ENCODE peak calls at places on chromosomes 2 and 18, in five cellular contexts. O, F, P, U and E are unnamed samples.
A peak's percentile ranks its signal among the peaks of the same experiment; 100 is the strongest.

GRCh38 chr2:73987109-73987947 is 2.6 kb downstream of the TET3 start:
- DNase-seq in U (peak; percentile 64), F (no peak), O (no peak), P (no peak), E (no peak)

GRCh38 chr2:74555610-74556103 is 1.1 kb downstream of the DOK1 start:
- DNase-seq in U (no peak), O (no peak), P (no peak), F (no peak), E (peak; percentile 43)

GRCh38 chr2:23526114-23526513 is 141.1 kb downstream of the KLHL29 start:
- DNase-seq in O (no peak), U (no peak), P (no peak), F (no peak), E (no peak)

GRCh38 chr2:240436626-240437180 is 1.2 kb downstream of the GPC1 start:
- DNase-seq in P (no peak), O (no peak), U (peak; percentile 43), F (no peak), E (no peak)

GRCh38 chr2:120858764-120859525 is 123.3 kb downstream of the GLI2 start:
- DNase-seq in P (no peak), U (no peak), F (no peak), O (peak; percentile 11), E (no peak)

GRCh38 chr2:164984428-164984827 is 29.1 kb upstream of the SLC38A11 start:
- DNase-seq in U (no peak), P (no peak), F (no peak), O (no peak), E (no peak)

GRCh38 chr18:32779010-32779409 is 6.2 kb upstream of the KLHL14 start:
- DNase-seq in U (no peak), F (no peak), P (no peak), O (no peak), E (no peak)

GRCh38 chr18:76674596-76674995 is 147.8 kb upstream of the ZNF236 start:
- DNase-seq in P (no peak), F (no peak), U (no peak), O (no peak), E (no peak)

GRCh38 chr18:37403100-37403781 is 162.4 kb downstream of the CELF4 start:
- DNase-seq in U (peak; percentile 86), P (peak; percentile 67), F (peak; percentile 48), O (no peak), E (no peak)

GRCh38 chr2:199659207-199659606 is 191.8 kb downstream of the FTCDNL1 start:
- DNase-seq in O (peak; percentile 45), U (peak; percentile 19), P (no peak), F (peak; percentile 32), E (no peak)

GRCh38 chr2:175854149-175854548 is 147.9 kb downstream of the LNPK start:
- DNase-seq in O (no peak), P (no peak), U (no peak), F (no peak), E (no peak)

GRCh38 chr2:144834954-144835633 is 315.2 kb upstream of the ZEB2 start:
- DNase-seq in F (no peak), U (peak; percentile 78), O (no peak), P (no peak), E (no peak)

GRCh38 chr2:209523041-209523740 is 99.3 kb downstream of the MAP2 start:
- DNase-seq in P (no peak), O (no peak), U (no peak), F (no peak), E (no peak)

GRCh38 chr2:47205576-47206141 is 50.6 kb upstream of the STPG4 start:
- DNase-seq in F (peak; percentile 71), P (no peak), U (peak; percentile 73), O (no peak), E (no peak)

GRCh38 chr2:202530038-202530437 is 104.7 kb upstream of the FAM117B start:
- DNase-seq in O (no peak), U (peak; percentile 12), P (no peak), F (no peak), E (no peak)

GRCh38 chr18:50268022-50268747 is 1.9 kb upstream of the CFAP53 start:
- DNase-seq in F (peak; percentile 48), U (peak; percentile 70), P (no peak), O (no peak), E (peak; percentile 89)

GRCh38 chr18:32373505-32373904 is 97.2 kb downstream of the GAREM1 start:
- DNase-seq in U (no peak), P (no peak), F (no peak), O (no peak), E (no peak)

GRCh38 chr2:23378496-23378895 is 6.5 kb upstream of the KLHL29 start:
- DNase-seq in F (no peak), O (no peak), P (no peak), U (no peak), E (no peak)

GRCh38 chr2:230961091-230961491 is 34.8 kb upstream of the SPATA3 start:
- DNase-seq in P (no peak), U (peak; percentile 68), O (no peak), F (no peak), E (no peak)

GRCh38 chr2:203018181-203018580 is 3.5 kb downstream of the NBEAL1 start:
- DNase-seq in U (peak; percentile 43), O (no peak), F (no peak), P (no peak), E (no peak)

GRCh38 chr2:216298719-216299118 is 73.6 kb downstream of the MARCHF4 start:
- DNase-seq in P (peak; percentile 50), F (no peak), U (peak; percentile 58), O (no peak), E (no peak)

DNA sequence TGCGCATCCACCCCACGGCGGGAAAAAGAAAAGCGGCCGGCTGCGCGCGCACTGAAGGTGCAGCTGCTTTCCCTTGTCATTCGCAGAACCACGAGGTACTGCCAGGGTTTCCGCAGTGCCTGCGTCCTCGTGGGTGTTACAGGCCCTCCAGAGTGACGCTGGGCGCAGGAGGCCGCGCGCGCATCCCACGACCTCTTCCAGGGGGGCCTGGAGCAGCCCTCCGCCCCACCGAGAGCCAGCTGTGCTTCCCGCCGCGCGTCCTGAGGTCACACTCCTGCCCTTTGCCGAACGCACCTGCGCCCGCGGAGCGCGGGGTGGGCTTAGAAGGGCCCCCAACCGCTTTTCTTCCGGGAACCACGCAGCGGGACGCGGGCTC is 378 bp upstream of the IAH1 start:
- DNase-seq in U (peak; percentile 41), P (no peak), O (no peak), F (peak; percentile 77), E (peak; percentile 83)
- H3K4me3 ChIP-seq in U (peak overlapping the region; percentile 68), P (peak overlapping the region; percentile 66), O (peak overlapping the region; percentile 72), F (peak overlapping the region; percentile 89), E (peak overlapping the region; percentile 83)

DNA sequence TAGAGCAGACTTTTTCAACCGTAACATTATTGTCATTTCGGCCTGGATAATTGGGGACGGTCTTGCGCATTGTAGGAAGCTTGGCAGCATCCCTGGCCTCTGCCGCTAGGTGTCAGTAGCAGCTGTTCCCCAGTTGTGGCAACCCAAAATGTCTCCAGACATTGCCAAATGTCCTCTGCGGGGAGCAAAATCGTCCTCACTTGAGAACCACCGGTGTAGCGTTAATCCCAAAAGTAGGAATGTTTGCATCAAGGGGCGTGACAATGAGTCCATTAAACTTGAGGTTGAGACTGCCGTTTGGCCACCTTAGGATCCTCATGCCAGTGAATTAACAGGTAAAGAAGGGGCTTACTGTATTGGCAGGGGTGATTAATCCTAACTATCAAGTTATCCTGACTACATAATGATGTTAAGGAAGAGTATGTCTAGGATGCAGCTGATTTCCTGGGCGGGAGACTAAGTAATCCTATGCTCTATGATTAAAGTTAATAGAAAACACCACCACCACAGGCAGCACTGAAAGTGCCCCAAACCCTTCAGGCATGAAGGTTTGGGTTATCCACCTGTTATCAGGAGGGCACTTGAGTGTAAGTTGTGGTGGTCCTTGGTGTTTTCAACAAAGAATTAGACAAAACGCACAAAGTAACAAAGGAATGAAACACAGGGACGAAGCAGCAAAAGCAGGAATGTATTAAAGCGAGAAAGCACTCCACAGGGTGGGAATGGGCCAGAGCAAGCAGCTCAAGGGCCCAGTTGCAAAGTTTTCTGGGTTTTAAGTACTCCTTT is 4.9 kb upstream of the ZC3H8 start:
- DNase-seq in O (peak; percentile 79), F (peak; percentile 75), U (peak; percentile 88), P (peak; percentile 23), E (peak; percentile 86)
- H3K4me3 ChIP-seq in O (peak overlapping the region; percentile 15), F (peak overlapping the region; percentile 47), U (no peak overlapping the region), P (no peak overlapping the region), E (no peak overlapping the region)

GRCh38 chr2:221612800-221613199 is 40.7 kb upstream of the EPHA4 start:
- DNase-seq in O (no peak), F (no peak), U (no peak), P (no peak), E (no peak)

GRCh38 chr2:221617996-221618395 is 45.9 kb upstream of the EPHA4 start:
- DNase-seq in U (no peak), F (no peak), O (no peak), P (no peak), E (no peak)

GRCh38 chr2:221614274-221614673 is 42.2 kb upstream of the EPHA4 start:
- DNase-seq in P (no peak), F (no peak), O (no peak), U (no peak), E (no peak)

GRCh38 chr2:221612171-221612570 is 40.1 kb upstream of the EPHA4 start:
- DNase-seq in F (no peak), O (no peak), P (no peak), U (no peak), E (no peak)

DNA sequence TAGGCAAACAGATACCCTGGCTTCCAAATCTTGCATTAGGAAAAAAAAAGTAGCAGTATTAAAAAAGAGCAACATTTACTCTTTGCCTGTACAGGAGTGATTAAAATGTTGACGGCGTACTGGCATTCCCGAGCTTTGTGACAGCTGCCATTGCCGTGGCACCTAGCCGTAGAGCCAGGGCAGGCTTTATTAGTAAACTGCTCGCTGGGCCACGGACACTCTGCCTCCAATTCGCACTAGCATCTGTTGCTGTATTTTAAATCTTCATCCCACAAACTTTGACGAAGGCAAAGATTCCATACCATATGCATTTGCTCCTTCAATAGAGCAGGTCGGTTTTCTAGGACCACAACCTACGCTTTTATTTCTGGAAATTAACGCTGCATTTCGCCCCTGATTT is 44.5 kb upstream of the EPHA4 start:
- DNase-seq in O (no peak), F (no peak), U (no peak), P (no peak), E (no peak)
- H3K4me3 ChIP-seq in O (no peak overlapping the region), F (peak overlapping the region; percentile 29), U (no peak overlapping the region), P (no peak overlapping the region), E (no peak overlapping the region)

GRCh38 chr2:238947920-238948710 is 100.2 kb downstream of the TWIST2 start:
- DNase-seq in O (no peak), P (peak; percentile 82), F (peak; percentile 4), U (peak; percentile 53), E (peak; percentile 77)

GRCh38 chr2:238948765-238949641 is 101.1 kb downstream of the TWIST2 start:
- DNase-seq in P (no peak), U (no peak), F (no peak), O (no peak), E (peak; percentile 38)

GRCh38 chr2:238946586-238947242 is 98.8 kb downstream of the TWIST2 start:
- DNase-seq in P (no peak), O (no peak), F (peak; percentile 3), U (no peak), E (peak; percentile 63)

GRCh38 chr2:238945433-238946150 is 97.7 kb downstream of the TWIST2 start:
- DNase-seq in F (peak; percentile 29), U (peak; percentile 83), P (no peak), O (no peak), E (peak; percentile 68)

DNA sequence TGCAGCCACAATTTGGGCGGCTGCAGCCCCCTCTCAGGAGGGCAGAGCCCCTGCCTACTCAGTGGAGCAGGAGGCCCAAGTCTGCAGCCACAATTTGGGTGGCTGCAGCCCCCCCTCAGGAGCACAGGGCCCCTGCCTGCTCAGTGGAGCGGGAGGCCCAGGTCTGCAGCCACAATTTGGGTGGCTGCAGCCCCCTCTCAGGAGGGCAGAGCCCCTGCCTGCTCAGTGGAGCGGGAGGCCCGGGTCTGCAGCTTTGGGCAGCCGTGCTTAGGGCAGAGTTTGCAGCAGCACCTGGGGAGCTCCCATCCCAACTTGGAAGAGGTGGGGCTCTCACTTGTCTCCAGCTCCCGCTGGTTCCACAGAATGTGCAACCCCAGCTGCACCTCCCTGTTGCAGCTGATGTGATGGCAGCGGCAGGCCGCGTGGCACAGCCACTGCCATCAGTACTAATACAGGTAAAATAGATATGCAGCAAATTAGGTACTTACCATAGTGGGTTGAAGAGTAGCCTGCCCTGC is 99.4 kb downstream of the TWIST2 start:
- DNase-seq in O (no peak), P (no peak), U (no peak), F (peak; percentile 2), E (peak; percentile 50)
- H3K4me3 ChIP-seq in O (no peak overlapping the region), P (no peak overlapping the region), U (no peak overlapping the region), F (no peak overlapping the region), E (no peak overlapping the region)